ENCODE peak calls at places on chromosome 14, in five cellular contexts. T, Y, L, N and Q are unnamed samples.

GRCh38 chr14:74223016-74223415 is 16.2 kb upstream of the VSX2 start:
- DNase-seq in Y (no peak), T (no peak), N (no peak), L (no peak), Q (no peak)

GRCh38 chr14:23984891-23985607 is 3.7 kb upstream of the DHRS4L2 start:
- DNase-seq in Y (no peak), L (peak), N (no peak), T (no peak), Q (peak)

GRCh38 chr14:79989990-79990389 is 221.3 kb downstream of the DIO2 start:
- DNase-seq in T (no peak), L (no peak), Y (no peak), N (no peak), Q (no peak)

GRCh38 chr14:92103363-92103762 is 3.0 kb downstream of the ATXN3 start:
- DNase-seq in Y (no peak), T (no peak), L (no peak), N (no peak), Q (no peak)

GRCh38 chr14:102957222-102957621 is 34.8 kb downstream of the AMN start:
- DNase-seq in L (no peak), Y (no peak), N (no peak), T (no peak), Q (no peak)

GRCh38 chr14:55514819-55515470 is 65.1 kb upstream of the KTN1 start:
- DNase-seq in T (peak), N (no peak), Y (no peak), L (no peak), Q (no peak)

GRCh38 chr14:101585211-101585610 is 23.9 kb downstream of the DIO3 start:
- DNase-seq in Y (no peak), N (no peak), T (no peak), L (no peak), Q (no peak)

GRCh38 chr14:70013269-70013873 is 134.2 kb downstream of the SMOC1 start:
- DNase-seq in T (peak), N (peak), Y (no peak), L (peak), Q (peak)

GRCh38 chr14:64761441-64762043 is 57.3 kb downstream of the PLEKHG3 start:
- DNase-seq in Y (no peak), N (no peak), T (no peak), L (no peak), Q (no peak)

GRCh38 chr14:37035401-37035800 is 137.0 kb downstream of the SLC25A21 start:
- DNase-seq in Y (no peak), T (no peak), L (no peak), N (no peak), Q (no peak)

GRCh38 chr14:66511849-66512248 is 3.9 kb downstream of the GPHN start:
- DNase-seq in N (no peak), L (no peak), Y (no peak), T (no peak), Q (no peak)

GRCh38 chr14:53954551-53955233 is 1.9 kb downstream of the BMP4 start:
- DNase-seq in T (no peak), N (no peak), Y (no peak), L (no peak), Q (peak)

GRCh38 chr14:69073925-69074324 is 79.0 kb downstream of the DCAF5 start:
- DNase-seq in L (no peak), Y (no peak), T (no peak), N (no peak), Q (no peak)

GRCh38 chr14:68424443-68425172 is 368.3 kb downstream of the ZFP36L1 start:
- DNase-seq in T (no peak), N (no peak), L (no peak), Y (no peak), Q (no peak)

GRCh38 chr14:100589071-100589759 is 2.0 kb upstream of the BEGAIN start:
- DNase-seq in Y (no peak), L (no peak), N (no peak), T (no peak), Q (no peak)

GRCh38 chr14:105589161-105589925 is 63.0 kb downstream of the TMEM121 start:
- DNase-seq in L (no peak), Y (no peak), N (no peak), T (no peak), Q (no peak)

GRCh38 chr14:64113279-64113678 is 180.9 kb downstream of the ESR2 start:
- DNase-seq in N (no peak), L (no peak), T (no peak), Y (no peak), Q (no peak)

GRCh38 chr14:55316528-55316927 is 45.3 kb downstream of the FBXO34 start:
- DNase-seq in T (no peak), N (no peak), L (no peak), Y (no peak), Q (no peak)

GRCh38 chr14:66111891-66112290 is 374.3 kb upstream of the CCDC196 start:
- DNase-seq in T (no peak), L (no peak), N (no peak), Y (no peak), Q (no peak)

GRCh38 chr14:56608682-56609081 is 29.1 kb downstream of the TMEM260 start:
- DNase-seq in T (peak), Y (no peak), N (no peak), L (no peak), Q (peak)

GRCh38 chr14:39251547-39251946 is 17.8 kb downstream of the MIA2 start:
- DNase-seq in Y (no peak), N (no peak), L (peak), T (no peak), Q (no peak)

GRCh38 chr14:73747386-73748211 is 33.4 kb upstream of the PNMA1 start:
- DNase-seq in N (no peak), L (no peak), T (no peak), Y (no peak), Q (no peak)

DNA sequence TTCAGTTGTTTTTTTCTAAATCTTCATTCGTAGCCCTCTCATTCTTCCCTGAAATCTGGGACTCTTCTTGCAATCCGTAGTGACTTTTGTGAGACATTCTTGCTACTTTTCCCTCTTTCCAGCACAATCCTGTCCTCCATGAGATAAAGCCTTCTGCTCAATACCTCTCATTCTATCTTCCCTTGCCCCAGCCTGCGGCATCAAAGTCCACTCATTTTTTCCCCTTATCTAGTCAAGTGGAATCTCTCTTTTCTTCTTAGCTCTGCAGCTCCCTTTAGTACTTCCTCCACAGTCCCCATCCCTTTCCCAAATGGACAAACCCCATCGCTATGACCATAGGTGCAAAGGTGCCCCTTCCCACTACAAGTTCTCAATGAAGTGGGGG is 179.2 kb downstream of the SNAPC1 start:
- DNase-seq in L (no peak), Y (no peak), T (no peak), N (no peak), Q (no peak)
- TF ChIP-seq REST in L (no peak), Y (no peak), T (no peak), N (no peak), Q (no peak)

GRCh38 chr14:51879170-51879569 is 18.8 kb downstream of the GNG2 start:
- DNase-seq in L (peak), T (no peak), N (no peak), Y (no peak), Q (no peak)

GRCh38 chr14:51883232-51883631 is 22.8 kb downstream of the GNG2 start:
- DNase-seq in L (no peak), N (no peak), T (no peak), Y (no peak), Q (no peak)

GRCh38 chr14:51884086-51884927 is 23.9 kb downstream of the GNG2 start:
- DNase-seq in Y (no peak), T (no peak), N (no peak), L (no peak), Q (no peak)

GRCh38 chr14:51877807-51878206 is 17.4 kb downstream of the GNG2 start:
- DNase-seq in L (no peak), T (no peak), Y (no peak), N (no peak), Q (no peak)

DNA sequence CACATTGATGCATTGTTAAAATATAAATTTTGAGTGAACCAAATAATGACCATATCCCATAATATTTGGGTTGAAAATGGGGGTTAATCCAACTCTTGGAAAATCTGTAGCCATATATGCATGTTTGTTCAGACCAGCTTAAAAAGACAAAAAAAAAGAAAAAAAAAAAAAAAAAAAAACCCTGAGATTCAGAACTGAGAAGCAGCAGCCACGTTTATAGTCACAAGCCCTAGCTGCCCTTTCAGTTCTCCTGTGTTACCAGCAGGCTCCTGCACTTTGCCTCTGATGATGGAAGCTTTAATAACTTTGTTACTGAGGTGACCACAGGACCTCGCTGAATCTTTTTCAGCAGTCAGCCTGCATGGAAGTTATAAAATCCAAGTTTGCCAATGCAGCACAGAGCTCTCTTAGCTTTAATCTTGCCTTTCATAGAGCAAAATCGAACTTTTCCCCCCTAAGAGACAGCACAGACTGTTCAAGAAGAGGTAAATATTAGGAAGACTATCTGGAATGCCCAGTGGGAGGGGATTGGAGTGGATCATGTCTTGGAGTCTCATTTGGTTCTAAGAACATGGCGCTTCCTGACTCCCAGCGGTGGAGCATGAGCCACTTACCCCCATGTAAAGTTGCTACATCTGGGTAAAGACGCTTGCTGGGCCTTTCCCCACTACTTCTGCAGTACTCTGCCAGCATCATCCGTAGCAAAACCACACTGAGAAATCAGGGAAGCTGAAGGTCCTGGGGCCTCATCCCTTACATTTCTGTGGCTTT is 20.6 kb downstream of the GNG2 start:
- DNase-seq in N (no peak), Y (no peak), L (no peak), T (no peak), Q (no peak)
- TF ChIP-seq MAX in N (no peak), Y (no peak), L (no peak), T (no peak), Q (no peak)

DNA sequence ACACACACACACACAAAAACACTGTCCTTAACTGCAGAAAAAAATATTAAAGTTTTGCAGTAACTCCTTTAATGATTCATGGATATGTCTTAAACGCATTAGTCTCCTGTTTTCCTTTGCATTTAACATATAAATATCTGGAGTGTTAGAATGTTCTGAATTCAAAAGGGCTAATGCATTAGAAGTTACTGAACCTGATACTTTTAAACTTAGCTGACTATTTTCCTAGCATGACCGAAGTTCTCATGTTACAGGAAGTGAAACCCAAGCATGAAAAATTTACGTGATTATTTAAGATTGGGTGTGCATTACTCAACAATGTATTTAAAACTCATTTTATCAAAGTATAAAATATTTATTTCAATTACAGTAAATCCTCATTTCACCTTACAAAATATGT is 791.2 kb downstream of the FLRT2 start:
- DNase-seq in N (no peak), Y (no peak), T (no peak), L (no peak), Q (no peak)
- TF ChIP-seq CEBPB in N (no peak), Y (no peak), T (no peak), L (no peak), Q (no peak)

DNA sequence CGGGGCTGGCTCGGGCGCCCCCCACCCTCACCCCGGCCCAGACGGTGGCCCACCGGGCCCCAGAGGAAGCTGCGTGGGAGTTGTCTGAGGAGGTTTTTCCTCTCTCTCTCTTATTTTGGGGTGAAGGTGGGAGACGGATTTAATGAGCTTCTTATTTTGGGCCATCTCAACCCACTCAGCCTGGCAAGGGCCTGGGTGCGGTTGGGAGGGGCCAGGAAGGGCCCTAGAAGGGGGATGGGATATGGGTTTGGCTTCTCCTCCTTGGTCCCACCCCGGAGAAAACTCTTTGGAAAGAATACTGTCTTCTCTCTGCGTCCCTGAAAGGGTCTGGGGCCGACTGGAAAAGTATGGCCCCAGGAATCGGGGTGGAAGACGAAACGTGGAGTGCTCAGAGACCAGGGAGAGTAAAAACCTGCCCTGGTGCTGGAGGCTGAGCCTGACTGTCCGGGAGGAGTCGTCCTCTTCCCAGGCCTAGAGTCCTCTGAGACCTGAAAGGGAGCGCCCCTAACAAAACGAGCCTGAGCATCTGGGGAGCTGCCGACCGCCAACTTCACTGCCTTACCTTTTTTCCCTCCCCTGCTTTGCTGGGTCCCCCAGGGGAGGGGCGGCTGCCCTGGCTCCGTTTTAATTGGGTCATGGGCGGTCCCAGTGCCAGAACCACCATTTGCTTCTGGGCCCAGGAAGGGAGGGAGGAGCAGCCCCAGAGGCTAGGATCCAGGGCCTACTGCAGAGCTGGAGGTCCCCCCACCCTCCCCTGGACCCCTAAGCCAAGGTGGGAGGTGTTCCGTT is 1.6 kb downstream of the MMP14 start:
- DNase-seq in N (no peak), L (no peak), T (no peak), Y (no peak), Q (no peak)
- TF ChIP-seq REST in N (no peak), L (no peak), T (no peak), Y (no peak), Q (no peak)

GRCh38 chr14:77205566-77205965 is 24.0 kb downstream of the TMEM63C start:
- DNase-seq in N (no peak), L (no peak), Y (no peak), T (no peak), Q (no peak)

GRCh38 chr14:77201696-77202095 is 20.1 kb downstream of the TMEM63C start:
- DNase-seq in N (no peak), L (no peak), Y (no peak), T (no peak), Q (no peak)

GRCh38 chr14:77204457-77204796 is 22.8 kb downstream of the TMEM63C start:
- DNase-seq in Y (no peak), N (no peak), T (no peak), L (no peak), Q (no peak)

GRCh38 chr14:77204907-77205306 is 23.3 kb downstream of the TMEM63C start:
- DNase-seq in N (no peak), L (no peak), T (no peak), Y (no peak), Q (no peak)

DNA sequence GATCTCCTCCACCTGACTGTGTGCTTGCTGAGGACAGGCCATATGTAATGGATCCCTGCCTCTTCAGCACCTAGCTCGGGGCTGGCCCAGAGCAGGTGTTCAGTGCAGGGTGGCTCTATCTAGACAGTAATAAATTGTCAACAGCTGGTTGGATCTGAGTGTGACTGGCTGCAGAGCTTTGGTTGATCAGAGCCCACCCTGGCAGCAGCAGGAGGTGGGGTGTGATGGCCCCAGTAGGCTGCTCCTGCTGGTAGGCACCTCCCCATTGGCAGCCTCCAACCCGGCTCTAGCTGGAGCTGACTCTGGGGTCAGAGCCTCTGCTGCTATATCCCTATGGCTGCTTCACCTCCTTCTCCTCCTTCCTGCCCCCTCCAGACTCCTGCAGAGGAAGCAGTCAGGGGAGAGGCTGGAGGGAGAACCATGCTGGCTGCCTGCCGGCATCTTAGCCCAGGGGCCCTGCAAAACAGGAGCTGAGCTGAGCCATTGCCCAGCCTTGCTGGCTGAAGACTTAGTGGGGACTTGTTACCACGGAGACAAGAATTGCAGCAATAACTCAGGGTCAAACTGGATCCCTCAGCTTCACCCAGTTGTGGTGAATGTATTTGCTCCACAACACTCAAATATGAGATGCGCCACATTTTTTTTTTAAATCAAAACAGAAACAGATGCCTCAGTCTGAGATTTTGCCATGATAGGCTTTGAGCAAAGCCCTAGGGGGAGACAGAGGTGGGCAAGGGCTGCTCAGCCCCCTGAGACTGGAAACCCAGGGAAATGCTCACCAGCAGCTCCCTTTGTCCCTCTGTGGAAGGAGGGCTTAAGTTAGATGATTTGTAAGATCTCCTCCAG is 22.2 kb downstream of the TMEM63C start:
- DNase-seq in T (no peak), Y (no peak), N (no peak), L (no peak), Q (no peak)
- TF ChIP-seq MAX in T (no peak), Y (no peak), N (no peak), L (no peak), Q (no peak)